ENCODE peak calls at places on chromosomes 11 and 22, in five cellular contexts. Q is amygdala, B is MV-4-11, A is lung microvascular endothelial cell, I is Right ventricle myocardium superior. D is an unnamed sample.

GRCh38 chr11:57425565-57426438 is 1.1 kb downstream of the SLC43A3 start:
- DNase-seq in Q (no peak), I (peak; percentile 81), B (no peak), A (no peak), D (peak; percentile 57)

GRCh38 chr11:6646040-6646439 is 9.6 kb downstream of the DCHS1 start:
- DNase-seq in I (peak; percentile 87), B (peak; percentile 78), A (peak; percentile 91), Q (no peak), D (no peak)

GRCh38 chr11:95345243-95345642 is 114.2 kb upstream of the SESN3 start:
- DNase-seq in I (no peak), B (no peak), A (no peak), Q (no peak), D (no peak)

GRCh38 chr11:78698612-78699011 is 123.9 kb upstream of the NARS2 start:
- DNase-seq in Q (no peak), A (no peak), B (no peak), I (peak; percentile 66), D (no peak)

GRCh38 chr11:1774886-1775285 is 11.2 kb upstream of the CTSD start:
- DNase-seq in I (no peak), A (no peak), Q (no peak), B (no peak), D (peak; percentile 62)

GRCh38 chr11:15199693-15200092 is 85.0 kb downstream of the INSC start:
- DNase-seq in B (no peak), I (peak; percentile 64), A (peak; percentile 57), Q (no peak), D (no peak)

GRCh38 chr11:113705871-113706654 is at the start of gene TMPRSS5:
- DNase-seq in I (no peak), Q (peak; percentile 88), B (no peak), A (no peak), D (no peak)

GRCh38 chr11:2096001-2096918 is 42.9 kb downstream of the IGF2 start:
- DNase-seq in A (no peak), I (peak; percentile 22), Q (no peak), B (no peak), D (no peak)

GRCh38 chr22:36528336-36528735 is 630 bp downstream of the EIF3D start:
- DNase-seq in B (no peak), I (no peak), A (peak; percentile 59), Q (no peak), D (no peak)

GRCh38 chr11:94068764-94069163 is 47.6 kb downstream of the HEPHL1 start:
- DNase-seq in I (no peak), Q (no peak), B (no peak), A (no peak), D (no peak)

GRCh38 chr11:93604276-93604675 is 57.2 kb upstream of the CEP295 start:
- DNase-seq in A (no peak), B (peak; percentile 82), I (no peak), Q (no peak), D (no peak)

GRCh38 chr11:113668255-113668654 is 37.9 kb downstream of the TMPRSS5 start:
- DNase-seq in A (no peak), B (no peak), I (no peak), Q (no peak), D (no peak)

GRCh38 chr22:44729391-44730012 is 22.9 kb upstream of the ARHGAP8 start:
- DNase-seq in B (peak; percentile 1), A (no peak), I (peak; percentile 77), Q (peak; percentile 24), D (no peak)

GRCh38 chr11:65258988-65259387 is 2.8 kb upstream of the POLA2 start:
- DNase-seq in A (no peak), Q (no peak), I (no peak), B (no peak), D (no peak)

GRCh38 chr11:84413547-84413946 is 1127.4 kb upstream of the CCDC90B start:
- DNase-seq in A (no peak), Q (no peak), B (no peak), I (no peak), D (no peak)

GRCh38 chr11:105109353-105109752 is 30.2 kb downstream of the CARD18 start:
- DNase-seq in A (no peak), I (no peak), B (no peak), Q (no peak), D (no peak)

GRCh38 chr11:134355656-134356055 is 23.9 kb downstream of the GLB1L2 start:
- DNase-seq in Q (no peak), B (no peak), A (no peak), I (no peak), D (no peak)

GRCh38 chr11:132802932-132803331 is 729.4 kb downstream of the OPCML start:
- DNase-seq in A (no peak), B (no peak), Q (no peak), I (no peak), D (no peak)

GRCh38 chr22:23789638-23790037 is 2.9 kb downstream of the SMARCB1 start:
- DNase-seq in I (no peak), A (peak; percentile 16), Q (no peak), B (no peak), D (no peak)

GRCh38 chr22:30949934-30950660 is 18.5 kb downstream of the MORC2 start:
- DNase-seq in A (no peak), B (no peak), I (no peak), Q (no peak), D (no peak)

GRCh38 chr11:46736615-46737014 is 17.6 kb downstream of the F2 start:
- DNase-seq in Q (no peak), I (no peak), B (no peak), A (no peak), D (no peak)

GRCh38 chr22:46545041-46545796 is 7.8 kb upstream of the CELSR1 start:
- DNase-seq in B (peak; percentile 12), Q (no peak), I (no peak), A (peak; percentile 61), D (no peak)

GRCh38 chr11:131510662-131511061 is 140.2 kb downstream of the NTM start:
- DNase-seq in Q (no peak), I (no peak), B (no peak), A (no peak), D (no peak)

GRCh38 chr11:971092-971690 is 45.5 kb downstream of the AP2A2 start:
- DNase-seq in A (no peak), B (no peak), I (no peak), Q (no peak), D (no peak)

GRCh38 chr22:32644252-32645100 is 157.0 kb upstream of the TIMP3 start:
- DNase-seq in A (peak; percentile 85), Q (no peak), B (no peak), I (peak; percentile 79), D (peak; percentile 78)

GRCh38 chr22:47392729-47393128 is 630.3 kb downstream of the TBC1D22A start:
- DNase-seq in I (no peak), B (no peak), A (no peak), Q (no peak), D (no peak)

GRCh38 chr22:39818050-39818449 is 75.5 kb downstream of the ENTHD1 start:
- DNase-seq in A (peak; percentile 2), I (no peak), B (peak; percentile 12), Q (no peak), D (no peak)

GRCh38 chr11:14331476-14332136 is 27.4 kb downstream of the RRAS2 start:
- DNase-seq in I (no peak), B (peak; percentile 5), Q (no peak), A (no peak), D (no peak)

GRCh38 chr11:29518389-29519174 is 498.2 kb downstream of the KCNA4 start:
- DNase-seq in I (no peak), A (peak; percentile 26), B (peak; percentile 98), Q (no peak), D (no peak)

D was measured in lower leg skin.